ENCODE peak calls at places on chromosomes 4 and X, in ten cellular contexts. One of them, this sample, is unnamed.
A peak's percentile ranks its signal among the peaks of the same experiment; 100 is the strongest.

GRCh38 chr4:7414736-7415510 is 19.8 kb downstream of the PSAPL1 start:
- DNase-seq in pons: no peak
- DNase-seq in spleen: no peak
- DNase-seq in AG20443: no peak
- DNase-seq in GM03348: no peak
- DNase-seq in NCI-H345: no peak
- DNase-seq in aorta: no peak
- DNase-seq in dermis microvascular lymphatic vessel endothelial cell: no peak
- DNase-seq in activated CD4-positive, alpha-beta T cell treated with anti-CD3 and anti-CD28 coated beads, Interleukin-2, amount 10 ng/mL, durations not matched to agents 7 days and 5 days: no peak
- DNase-seq in astrocyte of the cerebellum: no peak
- DNase-seq in this sample: no peak

GRCh38 chr4:2535386-2536192 is 858 bp upstream of the FAM193A start:
- DNase-seq in pons: peak; percentile 62
- DNase-seq in spleen: peak; percentile 93
- DNase-seq in AG20443: peak; percentile 29
- DNase-seq in GM03348: peak; percentile 52
- DNase-seq in NCI-H345: peak; percentile 14
- DNase-seq in aorta: peak; percentile 90
- DNase-seq in dermis microvascular lymphatic vessel endothelial cell: no peak
- DNase-seq in activated CD4-positive, alpha-beta T cell treated with anti-CD3 and anti-CD28 coated beads, Interleukin-2, amount 10 ng/mL, durations not matched to agents 7 days and 5 days: peak; percentile 50
- DNase-seq in astrocyte of the cerebellum: no peak
- DNase-seq in this sample: peak; percentile 57

GRCh38 chr4:115929373-115929772 is 816.0 kb upstream of the NDST4 start:
- DNase-seq in pons: no peak
- DNase-seq in spleen: no peak
- DNase-seq in AG20443: no peak
- DNase-seq in GM03348: no peak
- DNase-seq in NCI-H345: no peak
- DNase-seq in aorta: no peak
- DNase-seq in dermis microvascular lymphatic vessel endothelial cell: no peak
- DNase-seq in activated CD4-positive, alpha-beta T cell treated with anti-CD3 and anti-CD28 coated beads, Interleukin-2, amount 10 ng/mL, durations not matched to agents 7 days and 5 days: no peak
- DNase-seq in astrocyte of the cerebellum: no peak
- DNase-seq in this sample: no peak

GRCh38 chrX:9873952-9874351 is 87.7 kb downstream of the SHROOM2 start:
- DNase-seq in pons: peak; percentile 60
- DNase-seq in spleen: no peak
- DNase-seq in AG20443: peak; percentile 39
- DNase-seq in GM03348: peak; percentile 24
- DNase-seq in NCI-H345: peak; percentile 21
- DNase-seq in aorta: no peak
- DNase-seq in dermis microvascular lymphatic vessel endothelial cell: no peak
- DNase-seq in activated CD4-positive, alpha-beta T cell treated with anti-CD3 and anti-CD28 coated beads, Interleukin-2, amount 10 ng/mL, durations not matched to agents 7 days and 5 days: peak; percentile 46
- DNase-seq in astrocyte of the cerebellum: no peak
- DNase-seq in this sample: no peak

GRCh38 chr4:5845035-5845905 is 47.6 kb downstream of the CRMP1 start:
- DNase-seq in pons: no peak
- DNase-seq in spleen: no peak
- DNase-seq in AG20443: no peak
- DNase-seq in GM03348: no peak
- DNase-seq in NCI-H345: no peak
- DNase-seq in aorta: no peak
- DNase-seq in dermis microvascular lymphatic vessel endothelial cell: no peak
- DNase-seq in activated CD4-positive, alpha-beta T cell treated with anti-CD3 and anti-CD28 coated beads, Interleukin-2, amount 10 ng/mL, durations not matched to agents 7 days and 5 days: no peak
- DNase-seq in astrocyte of the cerebellum: no peak
- DNase-seq in this sample: no peak

GRCh38 chr4:84585276-84585675 is 2.3 kb downstream of the CDS1 start:
- DNase-seq in pons: no peak
- DNase-seq in spleen: no peak
- DNase-seq in AG20443: no peak
- DNase-seq in GM03348: no peak
- DNase-seq in NCI-H345: no peak
- DNase-seq in aorta: no peak
- DNase-seq in dermis microvascular lymphatic vessel endothelial cell: no peak
- DNase-seq in activated CD4-positive, alpha-beta T cell treated with anti-CD3 and anti-CD28 coated beads, Interleukin-2, amount 10 ng/mL, durations not matched to agents 7 days and 5 days: no peak
- DNase-seq in astrocyte of the cerebellum: no peak
- DNase-seq in this sample: no peak

GRCh38 chr4:184216436-184217004 is 1.2 kb downstream of the ENPP6 start:
- DNase-seq in pons: peak; percentile 40
- DNase-seq in spleen: no peak
- DNase-seq in AG20443: no peak
- DNase-seq in GM03348: no peak
- DNase-seq in NCI-H345: no peak
- DNase-seq in aorta: no peak
- DNase-seq in dermis microvascular lymphatic vessel endothelial cell: no peak
- DNase-seq in activated CD4-positive, alpha-beta T cell treated with anti-CD3 and anti-CD28 coated beads, Interleukin-2, amount 10 ng/mL, durations not matched to agents 7 days and 5 days: no peak
- DNase-seq in astrocyte of the cerebellum: no peak
- DNase-seq in this sample: no peak

GRCh38 chrX:106899841-106900240 is 3.3 kb downstream of the RIPPLY1 start:
- DNase-seq in pons: no peak
- DNase-seq in spleen: no peak
- DNase-seq in AG20443: no peak
- DNase-seq in GM03348: no peak
- DNase-seq in NCI-H345: no peak
- DNase-seq in aorta: no peak
- DNase-seq in dermis microvascular lymphatic vessel endothelial cell: no peak
- DNase-seq in activated CD4-positive, alpha-beta T cell treated with anti-CD3 and anti-CD28 coated beads, Interleukin-2, amount 10 ng/mL, durations not matched to agents 7 days and 5 days: no peak
- DNase-seq in astrocyte of the cerebellum: no peak
- DNase-seq in this sample: no peak

GRCh38 chr4:102169345-102169744 is 175.9 kb downstream of the SLC39A8 start:
- DNase-seq in pons: no peak
- DNase-seq in spleen: no peak
- DNase-seq in AG20443: no peak
- DNase-seq in GM03348: no peak
- DNase-seq in NCI-H345: peak; percentile 48
- DNase-seq in aorta: no peak
- DNase-seq in dermis microvascular lymphatic vessel endothelial cell: no peak
- DNase-seq in activated CD4-positive, alpha-beta T cell treated with anti-CD3 and anti-CD28 coated beads, Interleukin-2, amount 10 ng/mL, durations not matched to agents 7 days and 5 days: no peak
- DNase-seq in astrocyte of the cerebellum: no peak
- DNase-seq in this sample: no peak

This sample was measured in NCI-H1930.